ENCODE peak calls at places on chromosome 5, in seven cellular contexts. F is foreskin fibroblast, B is AG04450, L is ovary, U is tibial artery, A is glutamatergic neuron, N is Calu3. R is an unnamed sample.

GRCh38 chr5:140725799-140726471 is 25.7 kb downstream of the ZMAT2 start:
- DNase-seq in B (peak), L (no peak), U (peak), F (peak), A (peak), N (peak), R (peak)

GRCh38 chr5:137016783-137017324 is 482.3 kb downstream of the SPOCK1 start:
- DNase-seq in N (no peak), B (no peak), L (no peak), A (no peak), U (no peak), F (no peak), R (no peak)

GRCh38 chr5:91022518-91022917 is 360.6 kb downstream of the ARRDC3 start:
- DNase-seq in B (no peak), L (no peak), F (no peak), U (no peak), A (no peak), N (no peak), R (no peak)

GRCh38 chr5:67152400-67152799 is 44.2 kb downstream of the CD180 start:
- DNase-seq in B (no peak), N (no peak), L (no peak), U (no peak), F (no peak), A (no peak), R (no peak)

GRCh38 chr5:35081134-35081533 is 33.4 kb upstream of the AGXT2 start:
- DNase-seq in A (no peak), U (no peak), N (no peak), B (no peak), L (no peak), F (no peak), R (no peak)

GRCh38 chr5:143229426-143229895 is 174.0 kb downstream of the NR3C1 start:
- DNase-seq in U (no peak), B (no peak), F (no peak), N (no peak), L (no peak), A (no peak), R (no peak)

GRCh38 chr5:73204733-73205132 is 31.7 kb downstream of the TMEM174 start:
- DNase-seq in U (no peak), F (no peak), N (no peak), L (no peak), B (no peak), A (no peak), R (no peak)

GRCh38 chr5:135010502-135011354 is 23.3 kb downstream of the PITX1 start:
- DNase-seq in B (no peak), L (no peak), N (peak), F (no peak), A (no peak), U (no peak), R (no peak)

GRCh38 chr5:40121236-40121635 is 558.5 kb upstream of the PTGER4 start:
- DNase-seq in U (no peak), L (no peak), N (no peak), B (no peak), A (no peak), F (no peak), R (no peak)

GRCh38 chr5:164362021-164362420 is 856.6 kb downstream of the MAT2B start:
- DNase-seq in F (no peak), N (no peak), A (no peak), L (no peak), B (no peak), U (no peak), R (no peak)

GRCh38 chr5:60639544-60639943 is 60.4 kb downstream of the DEPDC1B start:
- DNase-seq in U (no peak), N (no peak), B (no peak), F (no peak), L (no peak), A (no peak), R (no peak)

GRCh38 chr5:133698259-133698554 is 85.9 kb upstream of the FSTL4 start:
- DNase-seq in U (peak), B (no peak), A (no peak), L (no peak), F (no peak), N (no peak), R (no peak)

GRCh38 chr5:69167488-69167845 is 517 bp downstream of the CCNB1 start:
- DNase-seq in N (no peak), B (no peak), F (no peak), U (no peak), L (no peak), A (no peak), R (peak)

GRCh38 chr5:81825237-81825636 is 74.3 kb upstream of the SSBP2 start:
- DNase-seq in U (peak), L (peak), B (peak), N (peak), A (no peak), F (peak), R (no peak)

GRCh38 chr5:80198399-80198798 is 57.4 kb downstream of the SERINC5 start:
- DNase-seq in U (no peak), A (peak), N (no peak), L (no peak), B (no peak), F (no peak), R (no peak)

GRCh38 chr5:54721951-54722654 is 204.5 kb downstream of the SNX18 start:
- DNase-seq in N (no peak), L (no peak), B (no peak), F (no peak), A (no peak), U (no peak), R (no peak)

GRCh38 chr5:76252437-76252836 is 150.6 kb upstream of the IQGAP2 start:
- DNase-seq in L (no peak), A (no peak), N (no peak), B (no peak), F (no peak), U (no peak), R (no peak)

GRCh38 chr5:93532370-93532769 is 48.6 kb downstream of the NR2F1-AS1 start:
- DNase-seq in A (no peak), B (peak), N (no peak), F (peak), U (peak), L (peak), R (no peak)

GRCh38 chr5:7759257-7759871 is 91.6 kb downstream of the CFAP90 start:
- DNase-seq in B (no peak), L (no peak), F (no peak), U (no peak), A (no peak), N (no peak), R (no peak)

GRCh38 chr5:133985540-133986180 is 17.2 kb upstream of the C5orf15 start:
- DNase-seq in A (no peak), U (no peak), L (no peak), B (no peak), N (no peak), F (no peak), R (no peak)

GRCh38 chr5:168312606-168313297 is 21.3 kb downstream of the WWC1 start:
- DNase-seq in B (no peak), F (peak), N (no peak), U (no peak), A (no peak), L (no peak), R (no peak)

GRCh38 chr5:155897761-155898160 is 429.2 kb upstream of the SGCD start:
- DNase-seq in A (no peak), U (no peak), N (no peak), F (no peak), B (no peak), L (no peak), R (no peak)

GRCh38 chr5:172758077-172758835 is 12.7 kb downstream of the DUSP1 start:
- DNase-seq in L (no peak), A (no peak), B (peak), N (peak), U (peak), F (peak), R (no peak)

GRCh38 chr5:100900142-100900795 is 2.8 kb downstream of the ST8SIA4 start:
- DNase-seq in U (peak), N (no peak), F (no peak), L (no peak), A (peak), B (no peak), R (peak)

GRCh38 chr5:143051244-143052058 is 281.3 kb downstream of the ARHGAP26 start:
- DNase-seq in N (peak), A (no peak), F (peak), B (peak), U (no peak), L (peak), R (no peak)

GRCh38 chr5:39208471-39208870 is 10.9 kb downstream of the FYB1 start:
- DNase-seq in N (no peak), L (no peak), B (no peak), U (no peak), F (no peak), A (no peak), R (no peak)

GRCh38 chr5:113575074-113575473 is 61.6 kb downstream of the YTHDC2 start:
- DNase-seq in A (no peak), N (no peak), L (no peak), F (no peak), B (no peak), U (no peak), R (no peak)

GRCh38 chr5:92695123-92696084 is 885.6 kb downstream of the NR2F1-AS1 start:
- DNase-seq in F (no peak), B (no peak), N (no peak), L (no peak), A (no peak), U (no peak), R (no peak)

GRCh38 chr5:142000709-142001484 is 11.9 kb downstream of the GNPDA1 start:
- DNase-seq in L (no peak), N (peak), B (no peak), F (no peak), A (no peak), U (no peak), R (peak)

GRCh38 chr5:55037046-55037771 is 13.2 kb downstream of the GZMK start:
- DNase-seq in U (no peak), B (no peak), A (no peak), N (no peak), F (no peak), L (no peak), R (no peak)

GRCh38 chr5:169460896-169461295 is 122.7 kb upstream of the SPDL1 start:
- DNase-seq in U (no peak), N (no peak), A (no peak), L (no peak), F (no peak), B (no peak), R (no peak)

GRCh38 chr5:130045334-130045733 is 141.1 kb downstream of the CHSY3 start:
- DNase-seq in U (no peak), N (no peak), L (no peak), B (no peak), F (no peak), A (no peak), R (no peak)
- TF ChIP-seq CTCF in U (no peak), N (no peak), L (no peak), B (no peak), F (no peak), A (no peak), R (no peak)

GRCh38 chr5:28809811-28810750 is 1771.7 kb upstream of the CDH9 start:
- DNase-seq in U (no peak), B (no peak), F (no peak), N (no peak), L (no peak), A (no peak), R (no peak)

GRCh38 chr5:28807230-28807629 is 1768.8 kb upstream of the CDH9 start:
- DNase-seq in F (no peak), B (no peak), A (no peak), U (no peak), N (no peak), L (no peak), R (no peak)

GRCh38 chr5:28808967-28809810 is 1770.8 kb upstream of the CDH9 start:
- DNase-seq in A (no peak), B (no peak), L (no peak), F (no peak), N (no peak), U (no peak), R (no peak)

GRCh38 chr5:28810751-28811136 is 1772.4 kb upstream of the CDH9 start:
- DNase-seq in L (no peak), N (no peak), F (no peak), U (no peak), A (no peak), B (no peak), R (no peak)
- TF ChIP-seq CTCF in L (no peak), N (no peak), F (no peak), U (no peak), A (no peak), B (no peak), R (no peak)

GRCh38 chr5:1038417-1039209 is 30.0 kb downstream of the NKD2 start:
- DNase-seq in A (no peak), N (no peak), F (no peak), L (peak), U (no peak), B (no peak), R (no peak)

GRCh38 chr5:1041225-1042186 is 32.9 kb downstream of the NKD2 start:
- DNase-seq in B (no peak), A (no peak), N (no peak), U (no peak), F (no peak), L (no peak), R (no peak)

GRCh38 chr5:1040571-1040970 is 32.0 kb downstream of the NKD2 start:
- DNase-seq in U (no peak), F (no peak), A (no peak), L (peak), N (no peak), B (no peak), R (no peak)

GRCh38 chr5:1039210-1039548 is 30.6 kb downstream of the NKD2 start:
- DNase-seq in B (no peak), F (no peak), L (peak), N (no peak), A (no peak), U (no peak), R (no peak)

DNA sequence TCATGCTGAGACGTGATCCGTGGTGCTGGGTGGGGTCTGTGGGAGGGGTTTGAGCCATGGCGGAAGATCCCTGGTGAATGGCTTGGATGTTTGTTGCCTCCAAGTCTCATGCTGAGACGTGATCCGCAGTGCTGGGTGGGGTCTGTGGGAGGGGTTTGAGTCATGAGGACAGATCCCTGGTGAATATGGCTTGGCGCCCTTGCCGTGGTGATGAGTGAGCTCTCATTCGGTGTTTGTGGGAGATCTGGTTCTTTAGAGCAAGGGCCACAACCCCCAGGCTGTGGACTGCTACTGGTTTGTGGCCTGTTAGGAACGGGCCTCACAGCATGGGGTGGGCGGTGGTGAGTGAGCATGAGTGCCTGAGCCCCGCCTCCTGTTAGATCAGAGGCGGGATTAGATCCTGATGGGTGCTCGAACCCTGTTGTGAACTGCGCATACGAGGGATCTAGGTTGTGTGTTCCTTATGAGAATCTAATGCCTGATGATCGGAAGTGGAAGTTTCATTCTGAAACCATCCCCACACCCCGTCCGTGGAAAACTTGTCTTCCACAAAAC is 31.2 kb downstream of the NKD2 start:
- DNase-seq in F (no peak), N (no peak), B (no peak), L (peak), U (no peak), A (no peak), R (no peak)
- TF ChIP-seq CTCF in F (no peak), N (no peak), B (no peak), L (no peak), U (no peak), A (no peak), R (no peak)

GRCh38 chr5:15384581-15384980 is 115.4 kb upstream of the FBXL7 start:
- DNase-seq in N (no peak), U (no peak), A (no peak), L (no peak), F (no peak), B (no peak), R (no peak)

GRCh38 chr5:15385037-15385436 is 114.9 kb upstream of the FBXL7 start:
- DNase-seq in L (no peak), U (no peak), F (no peak), N (no peak), B (no peak), A (no peak), R (no peak)

GRCh38 chr5:15384176-15384575 is 115.8 kb upstream of the FBXL7 start:
- DNase-seq in A (no peak), N (no peak), B (no peak), L (no peak), U (no peak), F (no peak), R (no peak)

GRCh38 chr5:15383021-15383420 is 117.0 kb upstream of the FBXL7 start:
- DNase-seq in N (no peak), B (no peak), L (no peak), U (no peak), F (no peak), A (no peak), R (no peak)

DNA sequence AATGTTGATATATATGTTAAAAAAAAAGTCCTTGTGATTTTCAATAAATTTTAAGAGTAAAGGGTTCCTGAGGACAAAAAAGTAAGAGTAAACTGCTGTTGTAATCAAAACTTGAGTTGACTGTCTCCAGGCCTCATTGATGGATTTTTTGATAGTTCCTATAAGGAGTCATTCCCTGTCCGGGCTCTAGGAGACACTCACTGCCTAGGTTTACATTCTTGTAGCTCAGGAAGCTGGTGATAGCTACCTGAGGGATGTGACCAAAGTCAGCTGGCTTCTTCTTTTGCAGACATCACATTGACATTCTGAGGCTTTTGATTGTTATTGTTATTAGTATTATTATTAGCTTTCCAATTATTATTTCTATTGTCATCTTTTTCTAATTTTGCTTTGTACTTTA is 116.5 kb upstream of the FBXL7 start:
- DNase-seq in F (peak), L (no peak), A (no peak), N (no peak), U (no peak), B (no peak), R (no peak)
- TF ChIP-seq CTCF in F (peak), L (no peak), A (no peak), N (no peak), U (peak), B (peak), R (no peak)

GRCh38 chr5:109409061-109409843 is 522 bp downstream of the PJA2 start:
- DNase-seq in N (peak), U (peak), B (no peak), L (peak), F (peak), A (peak), R (peak)
- TF ChIP-seq CTCF in N (no peak), U (no peak), B (no peak), L (no peak), F (no peak), A (no peak), R (no peak)

GRCh38 chr5:982377-983237 is 26.0 kb upstream of the NKD2 start:
- DNase-seq in U (peak), A (peak), F (no peak), B (no peak), L (no peak), N (peak), R (peak)
- TF ChIP-seq CTCF in U (no peak), A (peak), F (no peak), B (peak), L (no peak), N (no peak), R (peak)

R was measured in endothelial cell.